ENCODE peak calls at places on chromosomes 6 and 20, in five cellular contexts. Y, K, B, E and F are unnamed samples.

GRCh38 chr6:123904228-123904627 is 100.6 kb downstream of the NKAIN2 start:
- DNase-seq in Y (no peak), K (no peak), B (no peak), E (no peak), F (no peak)

GRCh38 chr6:98836962-98837944 is 2.9 kb downstream of the POU3F2 start:
- DNase-seq in Y (no peak), K (no peak), B (no peak), E (no peak), F (no peak)

GRCh38 chr6:156645106-156645505 is 132.1 kb upstream of the ARID1B start:
- DNase-seq in Y (no peak), K (peak), B (no peak), E (no peak), F (no peak)

GRCh38 chr6:134199848-134200606 is 117.9 kb downstream of the SGK1 start:
- DNase-seq in Y (peak), K (no peak), B (no peak), E (no peak), F (no peak)

GRCh38 chr6:10951675-10952282 is 64.9 kb downstream of the SYCP2L start:
- DNase-seq in Y (peak), K (no peak), B (no peak), E (peak), F (no peak)

GRCh38 chr6:21438237-21438985 is 155.1 kb upstream of the SOX4 start:
- DNase-seq in Y (peak), K (no peak), B (no peak), E (no peak), F (no peak)

GRCh38 chr6:106918128-106918527 is 56.4 kb downstream of the CD24 start:
- DNase-seq in Y (no peak), K (no peak), B (no peak), E (no peak), F (no peak)

GRCh38 chr6:105795913-105796517 is 290.1 kb upstream of the PRDM1 start:
- DNase-seq in Y (peak), K (no peak), B (peak), E (no peak), F (no peak)

GRCh38 chr6:112526594-112526993 is 179.5 kb downstream of the RFPL4B start:
- DNase-seq in Y (no peak), K (no peak), B (no peak), E (no peak), F (no peak)

GRCh38 chr6:29722773-29723665 is at the start of gene HLA-F:
- DNase-seq in Y (peak), K (peak), B (peak), E (peak), F (peak)

GRCh38 chr20:62696999-62697398 is 11.6 kb upstream of the NTSR1 start:
- DNase-seq in Y (no peak), K (no peak), B (no peak), E (no peak), F (no peak)

GRCh38 chr6:76719449-76719848 is 647.0 kb upstream of the IMPG1 start:
- DNase-seq in Y (no peak), K (no peak), B (no peak), E (no peak), F (no peak)

GRCh38 chr6:15389759-15390723 is 144.2 kb downstream of the JARID2 start:
- DNase-seq in Y (peak), K (peak), B (no peak), E (peak), F (no peak)

GRCh38 chr6:26103770-26104456 is 16.7 kb downstream of the HFE start:
- DNase-seq in Y (peak), K (peak), B (peak), E (peak), F (peak)

GRCh38 chr6:99270852-99271251 is 78.6 kb downstream of the FAXC start:
- DNase-seq in Y (no peak), K (no peak), B (no peak), E (no peak), F (no peak)

GRCh38 chr20:3716195-3716834 is 3.9 kb upstream of the SIGLEC1 start:
- DNase-seq in Y (peak), K (peak), B (no peak), E (peak), F (no peak)

GRCh38 chr6:167580512-167580911 is 246.2 kb upstream of the AFDN start:
- DNase-seq in Y (no peak), K (no peak), B (no peak), E (no peak), F (peak)

GRCh38 chr6:166598441-166599138 is 12.1 kb upstream of the RAMACL start:
- DNase-seq in Y (no peak), K (peak), B (no peak), E (no peak), F (peak)

GRCh38 chr20:21395039-21395665 is 2.2 kb downstream of the NKX2-4 start:
- DNase-seq in Y (no peak), K (no peak), B (no peak), E (no peak), F (no peak)

GRCh38 chr6:119757467-119757866 is 407.9 kb upstream of the MAN1A1 start:
- DNase-seq in Y (no peak), K (no peak), B (no peak), E (no peak), F (no peak)

GRCh38 chr6:131460603-131460995 is 112.4 kb upstream of the ARG1 start:
- DNase-seq in Y (no peak), K (no peak), B (no peak), E (no peak), F (no peak)

GRCh38 chr6:39812853-39813533 is 20.8 kb downstream of the DAAM2 start:
- DNase-seq in Y (no peak), K (no peak), B (no peak), E (no peak), F (no peak)

GRCh38 chr20:10641893-10642292 is 31.9 kb downstream of the JAG1 start:
- DNase-seq in Y (no peak), K (no peak), B (no peak), E (no peak), F (no peak)

GRCh38 chr6:56347526-56347925 is 100.1 kb upstream of the COL21A1 start:
- DNase-seq in Y (peak), K (no peak), B (no peak), E (no peak), F (no peak)

GRCh38 chr6:14406616-14407343 is 289.2 kb downstream of the CD83 start:
- DNase-seq in Y (no peak), K (no peak), B (no peak), E (no peak), F (no peak)

GRCh38 chr20:63823691-63824311 is 7.3 kb downstream of the ZBTB46 start:
- DNase-seq in Y (no peak), K (no peak), B (no peak), E (no peak), F (no peak)

GRCh38 chr6:11556308-11556707 is 18.8 kb downstream of the TMEM170B start:
- DNase-seq in Y (no peak), K (peak), B (no peak), E (no peak), F (no peak)

GRCh38 chr6:53986721-53987526 is 124.3 kb upstream of the MLIP start:
- DNase-seq in Y (no peak), K (no peak), B (no peak), E (peak), F (no peak)

GRCh38 chr6:26141378-26141901 is 54.2 kb downstream of the HFE start:
- DNase-seq in Y (no peak), K (peak), B (no peak), E (peak), F (no peak)

GRCh38 chr6:132867055-132867454 is 52.7 kb downstream of the RPS12 start:
- DNase-seq in Y (no peak), K (no peak), B (no peak), E (peak), F (no peak)

GRCh38 chr6:119764927-119765681 is 415.5 kb upstream of the MAN1A1 start:
- DNase-seq in Y (no peak), K (no peak), B (no peak), E (no peak), F (no peak)

GRCh38 chr20:46139908-46140482 is 21.9 kb downstream of the CD40 start:
- DNase-seq in Y (no peak), K (no peak), B (peak), E (no peak), F (no peak)

GRCh38 chr6:30884521-30885480 is 482 bp downstream of the DDR1 start:
- DNase-seq in Y (peak), K (peak), B (peak), E (peak), F (no peak)

GRCh38 chr6:163001341-163001740 is 273.6 kb downstream of the PACRG start:
- DNase-seq in Y (no peak), K (no peak), B (no peak), E (no peak), F (no peak)

GRCh38 chr20:59561228-59561605 is 43.1 kb upstream of the PHACTR3 start:
- DNase-seq in Y (no peak), K (no peak), B (no peak), E (no peak), F (no peak)

DNA sequence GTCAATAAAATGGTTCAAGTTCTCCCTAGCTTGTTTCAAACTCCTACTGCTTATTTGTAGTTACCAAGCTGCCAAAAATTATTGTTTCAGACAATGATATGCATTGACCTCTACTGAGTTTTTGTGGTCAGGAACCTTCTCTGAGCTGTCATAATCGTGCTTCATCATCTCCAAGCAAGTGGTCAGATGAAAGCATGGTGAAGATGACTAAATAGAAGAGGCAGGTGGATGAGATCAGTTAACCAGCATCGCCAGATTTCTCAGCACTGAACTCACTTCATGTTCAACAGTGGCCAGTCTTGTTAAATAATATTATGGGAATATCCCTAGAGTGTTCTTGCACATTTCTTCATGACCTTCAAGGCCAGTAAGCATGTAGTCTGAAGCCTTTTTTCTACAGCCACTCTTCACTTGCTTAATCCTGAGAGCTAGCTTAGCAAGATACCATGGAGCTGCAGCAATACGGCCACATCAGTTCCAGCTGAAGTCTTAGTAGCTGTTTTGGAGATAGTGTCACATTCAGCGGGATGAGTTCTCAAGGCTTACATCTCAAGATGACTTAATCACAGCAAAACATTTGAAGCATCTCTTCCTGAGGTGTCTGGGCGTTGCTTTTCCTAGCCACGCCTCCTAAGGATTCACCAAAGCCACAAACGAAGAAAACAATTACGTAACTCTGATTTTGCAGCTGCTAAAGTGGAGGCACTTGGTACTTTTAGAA is 101.6 kb upstream of the TMEM30A start:
- DNase-seq in Y (no peak), K (no peak), B (no peak), E (no peak), F (no peak)
- TF ChIP-seq CTCF in Y (no peak), K (no peak), B (no peak), E (no peak), F (no peak)

DNA sequence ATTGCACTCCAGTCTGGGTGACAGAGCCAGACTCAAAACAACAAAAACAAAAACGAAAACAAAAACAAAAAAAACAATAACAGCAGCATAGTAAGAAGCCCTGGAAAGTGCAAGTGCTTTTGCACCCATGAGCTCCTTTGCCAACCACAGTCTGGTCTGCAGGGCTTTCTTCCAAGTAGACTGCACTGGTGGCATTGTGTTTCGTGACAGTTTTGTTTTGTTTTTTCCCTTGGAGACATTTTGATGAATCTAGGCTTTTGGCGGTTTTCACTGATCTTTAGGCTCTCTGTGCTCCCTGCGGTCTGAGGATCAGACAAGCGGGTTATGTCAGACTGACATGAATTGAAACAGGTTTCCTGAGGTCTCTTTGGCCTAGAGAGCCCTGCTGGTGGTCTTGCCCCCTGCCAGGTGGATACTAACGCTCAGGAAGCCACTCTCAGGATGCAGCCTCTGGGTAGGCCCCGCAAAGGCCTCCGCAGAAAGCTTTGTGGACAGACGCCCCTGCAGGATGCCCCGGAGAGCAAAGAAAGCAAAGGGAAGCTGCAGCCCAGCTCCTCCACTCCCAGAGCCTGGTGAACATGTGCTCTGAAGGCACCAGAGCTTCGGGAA is 555.4 kb upstream of the AGPAT4 start:
- DNase-seq in Y (no peak), K (peak), B (no peak), E (no peak), F (no peak)
- TF ChIP-seq CTCF in Y (no peak), K (peak), B (no peak), E (no peak), F (peak)

GRCh38 chr6:111173341-111173740 is 86.0 kb downstream of the SLC16A10 start:
- DNase-seq in Y (peak), K (peak), B (no peak), E (no peak), F (no peak)
- TF ChIP-seq CTCF in Y (no peak), K (no peak), B (no peak), E (no peak), F (no peak)

GRCh38 chr6:34985236-34985635 is 96.2 kb downstream of the ANKS1A start:
- DNase-seq in Y (no peak), K (no peak), B (no peak), E (no peak), F (no peak)

GRCh38 chr6:34981951-34982350 is 92.9 kb downstream of the ANKS1A start:
- DNase-seq in Y (peak), K (no peak), B (no peak), E (no peak), F (no peak)

GRCh38 chr6:34984416-34984815 is 95.4 kb downstream of the ANKS1A start:
- DNase-seq in Y (no peak), K (no peak), B (no peak), E (no peak), F (no peak)

GRCh38 chr6:34979994-34980393 is 90.9 kb downstream of the ANKS1A start:
- DNase-seq in Y (no peak), K (no peak), B (no peak), E (no peak), F (no peak)

GRCh38 chr6:34982424-34982852 is 93.4 kb downstream of the ANKS1A start:
- DNase-seq in Y (peak), K (no peak), B (no peak), E (no peak), F (no peak)
- TF ChIP-seq CTCF in Y (peak), K (peak), B (no peak), E (peak), F (peak)

GRCh38 chr6:52286798-52287432 is 2.4 kb upstream of the MCM3 start:
- DNase-seq in Y (peak), K (peak), B (peak), E (peak), F (no peak)
- TF ChIP-seq CTCF in Y (peak), K (peak), B (peak), E (peak), F (peak)

GRCh38 chr6:137341721-137342195 is 122.6 kb upstream of the IFNGR1 start:
- DNase-seq in Y (peak), K (peak), B (peak), E (no peak), F (no peak)
- TF ChIP-seq CTCF in Y (peak), K (peak), B (peak), E (peak), F (peak)

GRCh38 chr20:8535403-8536003 is 403.4 kb downstream of the PLCB1 start:
- DNase-seq in Y (peak), K (peak), B (no peak), E (peak), F (no peak)
- TF ChIP-seq CTCF in Y (peak), K (peak), B (no peak), E (peak), F (peak)

GRCh38 chr20:32623667-32624157 is 38.6 kb upstream of the NOL4L start:
- DNase-seq in Y (no peak), K (peak), B (peak), E (peak), F (no peak)
- TF ChIP-seq CTCF in Y (no peak), K (peak), B (no peak), E (no peak), F (no peak)